ENCODE peak calls at places on chromosome X, in nine cellular contexts. L, U, D, P, Z, X, S, T and H are unnamed samples.

GRCh38 chrX:16870095-16870860 is at the start of gene RBBP7:
- DNase-seq in L (peak; percentile 86), U (peak; percentile 89), D (peak; percentile 99), Z (peak; percentile 95), X (peak; percentile 98), T (peak; percentile 98), S (peak; percentile 89), P (peak; percentile 91), H (peak; percentile 50)

GRCh38 chrX:149073464-149073863 is 431.6 kb downstream of the IDS start:
- DNase-seq in Z (no peak), L (no peak), D (no peak), T (no peak), X (no peak), P (no peak), S (no peak), U (peak; percentile 9), H (no peak)

GRCh38 chrX:152960115-152960514 is 33.8 kb downstream of the PNMA5 start:
- DNase-seq in X (no peak), Z (no peak), L (no peak), S (no peak), D (no peak), U (no peak), T (no peak), P (no peak), H (no peak)

GRCh38 chrX:103552236-103552635 is 32.9 kb upstream of the RAB40A start:
- DNase-seq in T (no peak), L (no peak), Z (no peak), S (no peak), P (no peak), D (no peak), X (no peak), U (no peak), H (no peak)

GRCh38 chrX:45479835-45480422 is 279.3 kb upstream of the DIPK2B start:
- DNase-seq in U (peak; percentile 91), Z (no peak), D (no peak), S (no peak), T (no peak), L (peak; percentile 78), X (no peak), P (no peak), H (no peak)

GRCh38 chrX:78643106-78643505 is 16.0 kb downstream of the RTL3 start:
- DNase-seq in D (no peak), Z (no peak), X (no peak), U (no peak), S (no peak), P (no peak), T (no peak), L (peak; percentile 35), H (no peak)

GRCh38 chrX:133151320-133151719 is 54.4 kb upstream of the USP26 start:
- DNase-seq in P (no peak), D (no peak), Z (no peak), U (no peak), L (no peak), X (no peak), S (no peak), T (no peak), H (no peak)

GRCh38 chrX:53716328-53717088 is 30.0 kb upstream of the HUWE1 start:
- DNase-seq in X (no peak), U (peak; percentile 48), Z (no peak), L (peak; percentile 11), P (no peak), S (peak; percentile 74), T (no peak), D (no peak), H (no peak)

GRCh38 chrX:106246511-106246910 is 78.4 kb downstream of the PWWP3B start:
- DNase-seq in X (no peak), S (no peak), Z (no peak), P (no peak), L (peak; percentile 18), D (no peak), T (no peak), U (peak; percentile 37), H (no peak)

GRCh38 chrX:150365953-150366911 is 3.1 kb downstream of the MAMLD1 start:
- DNase-seq in L (peak; percentile 33), D (peak; percentile 53), U (peak; percentile 43), Z (peak; percentile 87), P (no peak), S (no peak), T (no peak), X (peak; percentile 73), H (no peak)
- TF ChIP-seq CTCF in L (peak; percentile 9), D (no peak), U (peak; percentile 22), Z (no peak), P (no peak), S (no peak), T (no peak), X (no peak), H (no peak)

GRCh38 chrX:154749856-154750255 is 1.0 kb downstream of the GAB3 start:
- DNase-seq in Z (no peak), S (no peak), T (no peak), L (no peak), U (peak; percentile 53), X (no peak), P (no peak), D (no peak), H (no peak)
- TF ChIP-seq CTCF in Z (no peak), S (no peak), T (peak; percentile 7), L (no peak), U (no peak), X (no peak), P (no peak), D (no peak), H (no peak)

DNA sequence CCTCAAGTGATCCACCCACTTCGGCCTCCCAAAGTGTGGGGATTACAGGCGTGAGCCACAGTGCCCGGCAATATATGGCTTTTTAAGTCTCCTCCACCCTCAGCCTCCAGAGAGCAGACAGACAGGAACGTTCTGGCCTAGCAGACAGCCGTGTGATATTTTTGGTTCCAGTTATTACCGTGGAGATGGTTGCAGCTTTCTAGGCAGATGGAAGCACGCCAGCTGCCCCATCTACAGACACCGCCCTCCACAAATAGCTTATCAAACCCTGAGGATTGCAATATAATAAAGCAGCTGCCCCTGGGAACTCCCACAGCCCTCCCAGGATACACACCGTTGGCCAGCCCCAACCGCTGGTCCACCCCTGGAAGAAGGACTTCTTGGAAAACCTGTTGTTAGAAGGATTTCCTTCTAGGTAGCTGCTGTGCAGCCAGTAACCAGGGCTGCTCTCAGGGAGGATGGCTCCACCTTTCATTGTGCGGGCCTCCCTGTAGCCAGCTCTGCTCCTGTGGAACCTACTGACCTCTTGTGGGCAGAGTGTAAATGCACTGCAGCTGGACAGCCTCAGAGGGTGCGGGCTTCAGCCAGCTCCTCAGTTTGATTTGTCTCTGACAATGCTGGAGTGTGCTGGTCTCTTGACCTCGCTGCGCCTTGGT is 44.0 kb downstream of the SLC25A5 start:
- DNase-seq in Z (peak; percentile 71), S (peak; percentile 62), D (peak; percentile 50), T (peak; percentile 80), P (peak; percentile 71), X (peak; percentile 22), U (peak; percentile 79), L (peak; percentile 53), H (no peak)
- TF ChIP-seq CTCF in Z (peak; percentile 67), S (peak; percentile 63), D (peak; percentile 54), T (peak; percentile 83), P (peak; percentile 56), X (no peak), U (peak; percentile 80), L (peak; percentile 64), H (peak; percentile 77)

DNA sequence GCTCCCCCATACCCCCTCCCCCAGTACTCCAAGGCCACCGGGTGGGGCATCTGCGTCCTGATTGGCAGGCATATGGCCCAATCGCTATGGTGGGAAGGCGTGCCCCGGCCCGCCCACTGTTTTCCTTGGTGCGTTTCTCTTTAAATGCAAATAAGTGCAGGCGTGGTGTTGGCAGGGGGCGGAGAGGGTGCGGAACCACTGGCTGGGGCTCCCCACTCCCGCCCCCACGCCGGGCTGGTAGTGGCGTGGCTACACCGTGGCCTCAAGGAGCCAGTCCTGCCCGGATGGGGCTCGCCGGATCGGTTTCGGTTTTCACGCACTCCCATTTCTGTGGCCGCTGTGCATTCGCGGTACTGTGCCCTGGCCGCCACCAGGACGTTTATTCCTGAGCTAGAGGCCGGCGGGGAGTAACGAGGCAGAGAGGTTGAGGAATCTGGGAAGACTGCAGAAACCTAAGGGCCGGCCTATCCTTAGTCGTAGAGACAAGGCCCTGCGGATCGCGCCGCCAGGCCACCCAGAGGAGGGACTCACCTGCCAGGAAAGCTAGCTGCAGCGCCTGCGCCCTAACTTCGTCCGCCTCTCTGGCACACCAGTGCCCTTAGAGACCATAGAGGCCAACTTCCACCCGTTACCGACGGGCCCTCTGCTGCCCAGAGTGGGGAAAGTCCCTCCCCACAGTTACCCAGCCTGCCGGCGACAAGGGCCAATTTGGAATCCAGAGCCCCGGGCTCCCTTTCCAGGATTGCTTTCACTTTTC is 405 bp upstream of the AMER1 start:
- DNase-seq in Z (peak; percentile 97), U (peak; percentile 92), X (peak; percentile 95), P (peak; percentile 94), L (peak; percentile 88), D (peak; percentile 90), T (peak; percentile 93), S (peak; percentile 91), H (peak; percentile 84)
- TF ChIP-seq CTCF in Z (no peak), U (peak; percentile 3), X (no peak), P (no peak), L (no peak), D (no peak), T (peak; percentile 43), S (peak; percentile 46), H (peak; percentile 31)

DNA sequence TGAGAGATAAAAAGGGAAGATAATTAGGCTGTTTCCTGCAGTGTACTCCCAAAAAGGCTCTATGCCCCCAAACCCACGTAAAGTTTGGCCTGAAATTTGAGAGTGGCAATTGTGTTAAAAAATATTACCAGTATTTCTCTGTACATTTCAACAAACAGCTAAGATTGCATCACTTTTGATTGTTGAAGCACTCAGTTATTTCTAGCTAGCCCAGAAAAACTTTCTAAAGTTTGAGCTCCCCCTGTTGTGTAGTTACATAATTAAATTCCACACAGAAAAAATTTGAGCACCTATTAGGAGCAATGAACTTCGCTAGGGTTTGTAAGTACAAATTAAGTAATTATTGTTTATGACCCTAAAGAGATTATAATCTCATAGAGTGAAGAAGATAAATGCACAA is 109.4 kb downstream of the DLG3 start:
- DNase-seq in Z (no peak), S (no peak), L (peak; percentile 0), X (no peak), D (no peak), U (peak; percentile 53), P (no peak), T (no peak), H (no peak)
- TF ChIP-seq CTCF in Z (no peak), S (peak; percentile 21), L (peak; percentile 3), X (no peak), D (no peak), U (peak; percentile 12), P (no peak), T (peak; percentile 44), H (peak; percentile 23)

DNA sequence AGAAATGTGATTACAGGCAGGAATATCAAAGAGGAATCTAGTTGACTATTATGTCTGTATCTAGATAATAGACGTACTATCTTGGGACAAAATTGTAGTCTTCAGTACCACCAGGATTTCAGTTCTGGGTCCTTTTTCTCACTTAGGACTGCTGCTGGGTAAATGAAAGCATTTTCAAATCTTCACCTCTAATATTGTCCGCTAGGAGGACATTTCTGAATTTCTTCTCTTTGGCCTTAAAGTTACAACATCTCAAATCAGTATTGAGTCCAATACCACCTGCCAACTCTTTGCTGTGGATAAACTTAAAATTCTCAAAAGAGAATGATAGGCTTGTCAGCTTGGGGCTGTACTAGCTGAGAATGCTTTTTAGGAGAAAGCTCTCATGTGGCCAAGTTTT is 6.0 kb downstream of the FGF16 start:
- DNase-seq in T (no peak), S (no peak), U (no peak), P (no peak), X (no peak), Z (no peak), L (no peak), D (no peak), H (no peak)
- TF ChIP-seq CTCF in T (peak; percentile 34), S (no peak), U (no peak), P (no peak), X (no peak), Z (no peak), L (no peak), D (no peak), H (no peak)